ENCODE peak calls at places on chromosome 6, in seven cellular contexts. One of them, this sample, is unnamed.

GRCh38 chr6:158789115-158789917 is 29.9 kb downstream of the EZR start:
- DNase-seq in ascending aorta: no peak
- DNase-seq in mucosa of descending colon: no peak
- DNase-seq in CD8-positive, alpha-beta T cell: peak
- DNase-seq in endothelial cell of umbilical vein: no peak
- DNase-seq in foreskin keratinocyte: no peak
- DNase-seq in RWPE1: no peak
- DNase-seq in this sample: peak

GRCh38 chr6:144809120-144809519 is 524.0 kb downstream of the UTRN start:
- DNase-seq in ascending aorta: no peak
- DNase-seq in mucosa of descending colon: no peak
- DNase-seq in CD8-positive, alpha-beta T cell: no peak
- DNase-seq in endothelial cell of umbilical vein: no peak
- DNase-seq in foreskin keratinocyte: peak
- DNase-seq in RWPE1: peak
- DNase-seq in this sample: no peak

GRCh38 chr6:113565306-113565705 is 291.8 kb upstream of the MARCKS start:
- DNase-seq in ascending aorta: no peak
- DNase-seq in mucosa of descending colon: no peak
- DNase-seq in CD8-positive, alpha-beta T cell: no peak
- DNase-seq in endothelial cell of umbilical vein: no peak
- DNase-seq in foreskin keratinocyte: no peak
- DNase-seq in RWPE1: no peak
- DNase-seq in this sample: no peak

GRCh38 chr6:26268659-26269402 is 96.2 kb upstream of the BTN3A2 start:
- DNase-seq in ascending aorta: no peak
- DNase-seq in mucosa of descending colon: no peak
- DNase-seq in CD8-positive, alpha-beta T cell: no peak
- DNase-seq in endothelial cell of umbilical vein: no peak
- DNase-seq in foreskin keratinocyte: peak
- DNase-seq in RWPE1: peak
- DNase-seq in this sample: no peak

GRCh38 chr6:56692586-56693245 is 50.0 kb upstream of the DST start:
- DNase-seq in ascending aorta: no peak
- DNase-seq in mucosa of descending colon: no peak
- DNase-seq in CD8-positive, alpha-beta T cell: no peak
- DNase-seq in endothelial cell of umbilical vein: no peak
- DNase-seq in foreskin keratinocyte: no peak
- DNase-seq in RWPE1: no peak
- DNase-seq in this sample: no peak

GRCh38 chr6:53302678-53303360 is 45.9 kb downstream of the ELOVL5 start:
- DNase-seq in ascending aorta: no peak
- DNase-seq in mucosa of descending colon: no peak
- DNase-seq in CD8-positive, alpha-beta T cell: no peak
- DNase-seq in endothelial cell of umbilical vein: peak
- DNase-seq in foreskin keratinocyte: peak
- DNase-seq in RWPE1: peak
- DNase-seq in this sample: no peak

GRCh38 chr6:79984261-79984660 is 20.2 kb upstream of the TTK start:
- DNase-seq in ascending aorta: no peak
- DNase-seq in mucosa of descending colon: peak
- DNase-seq in CD8-positive, alpha-beta T cell: no peak
- DNase-seq in endothelial cell of umbilical vein: peak
- DNase-seq in foreskin keratinocyte: peak
- DNase-seq in RWPE1: peak
- DNase-seq in this sample: no peak

GRCh38 chr6:45812937-45813336 is 202.7 kb downstream of the CLIC5 start:
- DNase-seq in ascending aorta: no peak
- DNase-seq in mucosa of descending colon: no peak
- DNase-seq in CD8-positive, alpha-beta T cell: no peak
- DNase-seq in endothelial cell of umbilical vein: no peak
- DNase-seq in foreskin keratinocyte: no peak
- DNase-seq in RWPE1: no peak
- DNase-seq in this sample: no peak

GRCh38 chr6:145214570-145214969 is 520.8 kb downstream of the EPM2A start:
- DNase-seq in ascending aorta: no peak
- DNase-seq in mucosa of descending colon: peak
- DNase-seq in CD8-positive, alpha-beta T cell: no peak
- DNase-seq in endothelial cell of umbilical vein: peak
- DNase-seq in foreskin keratinocyte: no peak
- DNase-seq in RWPE1: peak
- DNase-seq in this sample: no peak

GRCh38 chr6:142027074-142027473 is 105.7 kb upstream of the GJE1 start:
- DNase-seq in ascending aorta: no peak
- DNase-seq in mucosa of descending colon: no peak
- DNase-seq in CD8-positive, alpha-beta T cell: no peak
- DNase-seq in endothelial cell of umbilical vein: no peak
- DNase-seq in foreskin keratinocyte: no peak
- DNase-seq in RWPE1: no peak
- DNase-seq in this sample: no peak

GRCh38 chr6:81938991-81939773 is 186.7 kb upstream of the TENT5A start:
- DNase-seq in ascending aorta: no peak
- DNase-seq in mucosa of descending colon: no peak
- DNase-seq in CD8-positive, alpha-beta T cell: no peak
- DNase-seq in endothelial cell of umbilical vein: peak
- DNase-seq in foreskin keratinocyte: peak
- DNase-seq in RWPE1: no peak
- DNase-seq in this sample: no peak

GRCh38 chr6:37556884-37557644 is 57.4 kb upstream of the CCDC167 start:
- DNase-seq in ascending aorta: no peak
- DNase-seq in mucosa of descending colon: no peak
- DNase-seq in CD8-positive, alpha-beta T cell: no peak
- DNase-seq in endothelial cell of umbilical vein: no peak
- DNase-seq in foreskin keratinocyte: no peak
- DNase-seq in RWPE1: no peak
- DNase-seq in this sample: no peak

GRCh38 chr6:117465691-117466090 is 16.8 kb upstream of the DCBLD1 start:
- DNase-seq in ascending aorta: no peak
- DNase-seq in mucosa of descending colon: no peak
- DNase-seq in CD8-positive, alpha-beta T cell: no peak
- DNase-seq in endothelial cell of umbilical vein: no peak
- DNase-seq in foreskin keratinocyte: no peak
- DNase-seq in RWPE1: no peak
- DNase-seq in this sample: no peak

GRCh38 chr6:43698584-43699349 is 11.2 kb upstream of the MRPS18A start:
- DNase-seq in ascending aorta: peak
- DNase-seq in mucosa of descending colon: peak
- DNase-seq in CD8-positive, alpha-beta T cell: no peak
- DNase-seq in endothelial cell of umbilical vein: peak
- DNase-seq in foreskin keratinocyte: no peak
- DNase-seq in RWPE1: no peak
- DNase-seq in this sample: no peak

GRCh38 chr6:126337323-126337722 is 2.6 kb upstream of the CENPW start:
- DNase-seq in ascending aorta: peak
- DNase-seq in mucosa of descending colon: peak
- DNase-seq in CD8-positive, alpha-beta T cell: no peak
- DNase-seq in endothelial cell of umbilical vein: no peak
- DNase-seq in foreskin keratinocyte: peak
- DNase-seq in RWPE1: no peak
- DNase-seq in this sample: no peak

GRCh38 chr6:37244430-37245310 is 12.9 kb upstream of the TBC1D22B start:
- DNase-seq in ascending aorta: peak
- DNase-seq in mucosa of descending colon: peak
- DNase-seq in CD8-positive, alpha-beta T cell: no peak
- DNase-seq in endothelial cell of umbilical vein: peak
- DNase-seq in foreskin keratinocyte: peak
- DNase-seq in RWPE1: peak
- DNase-seq in this sample: no peak

DNA sequence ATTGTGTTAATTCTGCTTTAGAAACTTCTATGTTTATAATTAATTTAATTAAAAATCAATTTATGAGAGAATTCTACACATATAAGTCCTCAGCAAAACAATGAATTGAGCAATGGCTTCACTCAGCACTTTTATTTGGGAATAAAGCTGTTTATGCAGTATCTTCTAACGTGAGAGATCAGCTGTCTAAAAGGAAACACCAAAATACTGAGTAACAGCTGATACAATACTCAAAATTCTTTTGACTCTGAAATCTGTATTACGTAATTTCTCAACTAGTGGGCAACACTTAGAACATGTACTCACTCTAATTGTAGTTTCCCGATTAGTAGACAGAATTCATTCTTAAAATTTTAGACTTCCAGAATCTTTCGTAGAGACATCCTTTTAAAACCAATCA is 49.8 kb downstream of the MAP3K7 start:
- DNase-seq in ascending aorta: no peak
- DNase-seq in mucosa of descending colon: no peak
- DNase-seq in CD8-positive, alpha-beta T cell: no peak
- DNase-seq in endothelial cell of umbilical vein: no peak
- DNase-seq in foreskin keratinocyte: no peak
- DNase-seq in RWPE1: no peak
- DNase-seq in this sample: no peak
- TF ChIP-seq CTCF in ascending aorta: no peak
- TF ChIP-seq CTCF in mucosa of descending colon: no peak
- TF ChIP-seq CTCF in CD8-positive, alpha-beta T cell: no peak
- TF ChIP-seq CTCF in endothelial cell of umbilical vein: no peak
- TF ChIP-seq CTCF in foreskin keratinocyte: no peak
- TF ChIP-seq CTCF in RWPE1: no peak
- TF ChIP-seq CTCF in this sample: no peak

GRCh38 chr6:36136551-36136950 is 6.2 kb downstream of the MAPK13 start:
- DNase-seq in ascending aorta: no peak
- DNase-seq in mucosa of descending colon: no peak
- DNase-seq in CD8-positive, alpha-beta T cell: no peak
- DNase-seq in endothelial cell of umbilical vein: no peak
- DNase-seq in foreskin keratinocyte: no peak
- DNase-seq in RWPE1: no peak
- DNase-seq in this sample: no peak
- TF ChIP-seq CTCF in ascending aorta: no peak
- TF ChIP-seq CTCF in mucosa of descending colon: no peak
- TF ChIP-seq CTCF in CD8-positive, alpha-beta T cell: no peak
- TF ChIP-seq CTCF in endothelial cell of umbilical vein: no peak
- TF ChIP-seq CTCF in foreskin keratinocyte: no peak
- TF ChIP-seq CTCF in RWPE1: no peak
- TF ChIP-seq CTCF in this sample: no peak

DNA sequence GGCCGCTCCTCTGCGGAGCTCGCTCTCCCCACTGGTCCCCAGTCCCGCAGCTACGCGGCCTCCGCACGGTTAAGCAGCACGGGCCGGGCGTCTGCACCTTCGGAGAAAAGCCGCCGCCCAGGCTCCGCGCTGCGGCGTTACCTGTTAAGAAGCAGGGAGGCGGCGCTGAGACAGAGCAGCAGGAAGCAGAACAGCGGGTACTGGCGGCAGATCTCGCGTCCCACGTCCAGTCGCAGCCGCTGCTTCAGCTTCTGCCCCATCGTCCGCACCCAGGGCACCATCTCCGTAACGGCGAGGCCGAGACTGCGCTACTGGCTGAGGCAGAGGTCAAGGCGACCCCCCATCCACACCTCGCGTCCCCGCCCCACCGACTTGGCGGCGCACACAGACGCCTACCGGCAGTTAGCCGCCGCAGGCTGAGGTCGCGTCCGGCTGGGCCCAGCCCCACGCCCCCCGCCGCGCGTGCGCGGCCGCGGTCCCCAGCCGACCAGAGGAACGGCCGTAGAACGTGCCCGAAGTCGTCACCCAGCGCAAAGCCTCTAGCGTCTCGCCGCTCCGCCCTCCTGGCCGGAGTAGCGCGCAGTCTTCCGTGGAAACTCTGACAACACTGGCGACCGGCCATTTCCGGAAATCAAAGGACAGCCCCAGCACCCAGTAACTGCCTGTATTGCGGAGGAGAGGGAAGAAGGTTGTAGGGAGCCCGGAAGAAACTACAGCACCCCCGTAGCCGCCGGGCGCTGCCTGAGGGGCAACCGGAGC is at the start of gene SNX14:
- DNase-seq in ascending aorta: peak
- DNase-seq in mucosa of descending colon: peak
- DNase-seq in CD8-positive, alpha-beta T cell: peak
- DNase-seq in endothelial cell of umbilical vein: peak
- DNase-seq in foreskin keratinocyte: peak
- DNase-seq in RWPE1: peak
- DNase-seq in this sample: peak
- TF ChIP-seq CTCF in ascending aorta: no peak
- TF ChIP-seq CTCF in mucosa of descending colon: no peak
- TF ChIP-seq CTCF in CD8-positive, alpha-beta T cell: no peak
- TF ChIP-seq CTCF in endothelial cell of umbilical vein: peak
- TF ChIP-seq CTCF in foreskin keratinocyte: no peak
- TF ChIP-seq CTCF in RWPE1: no peak
- TF ChIP-seq CTCF in this sample: no peak

GRCh38 chr6:12291785-12292604 is 1.8 kb downstream of the EDN1 start:
- DNase-seq in ascending aorta: no peak
- DNase-seq in mucosa of descending colon: peak
- DNase-seq in CD8-positive, alpha-beta T cell: no peak
- DNase-seq in endothelial cell of umbilical vein: no peak
- DNase-seq in foreskin keratinocyte: no peak
- DNase-seq in RWPE1: no peak
- DNase-seq in this sample: no peak
- TF ChIP-seq CTCF in ascending aorta: peak
- TF ChIP-seq CTCF in mucosa of descending colon: no peak
- TF ChIP-seq CTCF in CD8-positive, alpha-beta T cell: no peak
- TF ChIP-seq CTCF in endothelial cell of umbilical vein: no peak
- TF ChIP-seq CTCF in foreskin keratinocyte: peak
- TF ChIP-seq CTCF in RWPE1: peak
- TF ChIP-seq CTCF in this sample: no peak

GRCh38 chr6:1474205-1474604 is 84.8 kb downstream of the FOXF2 start:
- DNase-seq in ascending aorta: no peak
- DNase-seq in mucosa of descending colon: no peak
- DNase-seq in CD8-positive, alpha-beta T cell: no peak
- DNase-seq in endothelial cell of umbilical vein: no peak
- DNase-seq in foreskin keratinocyte: no peak
- DNase-seq in RWPE1: no peak
- DNase-seq in this sample: no peak
- TF ChIP-seq CTCF in ascending aorta: no peak
- TF ChIP-seq CTCF in mucosa of descending colon: no peak
- TF ChIP-seq CTCF in CD8-positive, alpha-beta T cell: no peak
- TF ChIP-seq CTCF in endothelial cell of umbilical vein: no peak
- TF ChIP-seq CTCF in foreskin keratinocyte: peak
- TF ChIP-seq CTCF in RWPE1: no peak
- TF ChIP-seq CTCF in this sample: no peak

GRCh38 chr6:10381133-10381829 is 33.6 kb downstream of the TFAP2A start:
- DNase-seq in ascending aorta: no peak
- DNase-seq in mucosa of descending colon: peak
- DNase-seq in CD8-positive, alpha-beta T cell: no peak
- DNase-seq in endothelial cell of umbilical vein: no peak
- DNase-seq in foreskin keratinocyte: no peak
- DNase-seq in RWPE1: no peak
- DNase-seq in this sample: no peak
- TF ChIP-seq CTCF in ascending aorta: no peak
- TF ChIP-seq CTCF in mucosa of descending colon: no peak
- TF ChIP-seq CTCF in CD8-positive, alpha-beta T cell: no peak
- TF ChIP-seq CTCF in endothelial cell of umbilical vein: no peak
- TF ChIP-seq CTCF in foreskin keratinocyte: peak
- TF ChIP-seq CTCF in RWPE1: no peak
- TF ChIP-seq CTCF in this sample: no peak

DNA sequence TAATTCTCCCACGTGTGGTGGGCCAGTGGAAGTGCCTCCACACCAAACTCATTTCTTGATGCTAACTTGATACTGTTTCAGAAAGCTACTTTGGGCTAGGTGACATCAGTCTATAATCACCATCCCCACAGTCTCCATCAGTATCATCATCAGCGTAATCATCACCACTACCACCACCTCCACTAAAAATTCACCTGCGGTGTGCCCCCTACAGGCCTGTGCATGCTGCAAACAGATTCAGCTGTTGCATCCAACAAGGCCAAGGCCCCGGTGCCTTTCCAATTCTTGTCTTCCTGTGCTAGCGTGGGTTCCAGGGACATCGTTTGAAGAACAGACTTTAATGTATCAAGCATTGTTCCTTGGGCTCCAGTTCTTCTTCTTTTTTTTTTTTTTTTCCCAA is 201.3 kb upstream of the EXOC2 start:
- DNase-seq in ascending aorta: no peak
- DNase-seq in mucosa of descending colon: no peak
- DNase-seq in CD8-positive, alpha-beta T cell: no peak
- DNase-seq in endothelial cell of umbilical vein: no peak
- DNase-seq in foreskin keratinocyte: no peak
- DNase-seq in RWPE1: no peak
- DNase-seq in this sample: no peak
- TF ChIP-seq CTCF in ascending aorta: no peak
- TF ChIP-seq CTCF in mucosa of descending colon: no peak
- TF ChIP-seq CTCF in CD8-positive, alpha-beta T cell: no peak
- TF ChIP-seq CTCF in endothelial cell of umbilical vein: no peak
- TF ChIP-seq CTCF in foreskin keratinocyte: peak
- TF ChIP-seq CTCF in RWPE1: no peak
- TF ChIP-seq CTCF in this sample: no peak

This sample was measured in natural killer cell.